ENCODE peak calls at places on chromosomes 4 and X, in eight cellular contexts. K is AG08395; W is progenitor cell of endocrine pancreas; U is GM23248; S is NCI-H1417; M is activated T-cell treated with anti-CD3 and anti-CD28 coated beads, Interleukin-2, amount 50 U/mL, for 4 hours; T is AG09309; O is posterior cingulate gyrus. C is an unnamed sample.
A peak's percentile ranks its signal among the peaks of the same experiment; 100 is the strongest.

GRCh38 chr4:27005512-27006246 is 145.0 kb downstream of the STIM2 start:
- DNase-seq in K (peak; percentile 56), W (no peak), U (peak; percentile 90), S (no peak), M (no peak), T (peak; percentile 16), O (no peak), C (no peak)

GRCh38 chrX:17535229-17535628 is 160.2 kb downstream of the NHS start:
- DNase-seq in K (peak; percentile 29), W (no peak), U (peak; percentile 29), S (peak; percentile 15), M (peak; percentile 15), T (no peak), O (peak; percentile 9), C (peak; percentile 10)

GRCh38 chr4:107255114-107255513 is 219.0 kb upstream of the DKK2 start:
- DNase-seq in K (no peak), W (no peak), U (peak; percentile 21), S (no peak), M (no peak), T (no peak), O (no peak), C (no peak)

GRCh38 chr4:183906736-183907651 is 1.9 kb downstream of the STOX2 start:
- DNase-seq in K (no peak), W (peak; percentile 12), U (peak; percentile 2), S (no peak), M (no peak), T (no peak), O (peak; percentile 60), C (no peak)

GRCh38 chrX:3175659-3176438 is 134.6 kb downstream of the ARSF start:
- DNase-seq in K (peak; percentile 48), W (no peak), U (peak; percentile 68), S (no peak), M (no peak), T (no peak), O (no peak), C (no peak)

GRCh38 chrX:93673056-93673868 is at the start of gene NAP1L3:
- DNase-seq in K (peak; percentile 62), W (peak; percentile 64), U (peak; percentile 84), S (peak; percentile 90), M (peak; percentile 47), T (peak; percentile 39), O (peak; percentile 72), C (peak; percentile 33)

GRCh38 chr4:8024073-8024786 is 84.6 kb upstream of the AFAP1 start:
- DNase-seq in K (no peak), W (no peak), U (no peak), S (no peak), M (no peak), T (no peak), O (no peak), C (no peak)

GRCh38 chr4:1014395-1015167 is 3.2 kb downstream of the FGFRL1 start:
- DNase-seq in K (no peak), W (no peak), U (no peak), S (no peak), M (no peak), T (no peak), O (peak; percentile 86), C (no peak)

GRCh38 chr4:16857425-16857824 is 41.0 kb downstream of the LDB2 start:
- DNase-seq in K (no peak), W (no peak), U (no peak), S (no peak), M (no peak), T (no peak), O (no peak), C (no peak)

GRCh38 chr4:54316139-54316538 is 87.0 kb downstream of the PDGFRA start:
- DNase-seq in K (no peak), W (no peak), U (no peak), S (no peak), M (no peak), T (no peak), O (no peak), C (no peak)

GRCh38 chrX:15269618-15270521 is at the start of gene ASB9:
- DNase-seq in K (peak; percentile 60), W (peak; percentile 16), U (peak; percentile 74), S (peak; percentile 52), M (no peak), T (peak; percentile 10), O (no peak), C (no peak)

GRCh38 chrX:43958529-43958928 is 14.7 kb downstream of the NDP start:
- DNase-seq in K (peak; percentile 81), W (no peak), U (peak; percentile 73), S (peak; percentile 60), M (no peak), T (peak; percentile 58), O (peak; percentile 31), C (peak; percentile 55)

GRCh38 chr4:25792200-25792791 is 70.5 kb downstream of the SEL1L3 start:
- DNase-seq in K (no peak), W (no peak), U (peak; percentile 23), S (no peak), M (no peak), T (no peak), O (no peak), C (peak; percentile 31)

GRCh38 chr4:174633399-174633798 is 111.1 kb upstream of the HPGD start:
- DNase-seq in K (no peak), W (no peak), U (no peak), S (no peak), M (no peak), T (no peak), O (no peak), C (peak; percentile 26)

GRCh38 chrX:69615323-69615722 is 590 bp upstream of the EDA start:
- DNase-seq in K (no peak), W (no peak), U (no peak), S (no peak), M (no peak), T (no peak), O (peak; percentile 8), C (no peak)

GRCh38 chr4:174317531-174317930 is 33.8 kb downstream of the CEP44 start:
- DNase-seq in K (no peak), W (no peak), U (peak; percentile 5), S (no peak), M (no peak), T (no peak), O (no peak), C (no peak)

GRCh38 chr4:15883611-15884243 is 54.8 kb downstream of the FGFBP1 start:
- DNase-seq in K (no peak), W (no peak), U (no peak), S (no peak), M (no peak), T (no peak), O (no peak), C (no peak)

GRCh38 chr4:10157478-10158354 is 41.1 kb upstream of the WDR1 start:
- DNase-seq in K (peak; percentile 90), W (peak; percentile 36), U (peak; percentile 88), S (peak; percentile 55), M (peak; percentile 18), T (no peak), O (peak; percentile 48), C (peak; percentile 71)

GRCh38 chrX:83169683-83170082 is 338.4 kb upstream of the POU3F4 start:
- DNase-seq in K (no peak), W (no peak), U (no peak), S (no peak), M (no peak), T (no peak), O (no peak), C (no peak)

GRCh38 chr4:7076694-7077082 is 8.8 kb upstream of the GRPEL1 start:
- DNase-seq in K (no peak), W (no peak), U (no peak), S (no peak), M (no peak), T (no peak), O (no peak), C (no peak)

GRCh38 chrX:111352424-111352823 is 59.6 kb downstream of the DCX start:
- DNase-seq in K (no peak), W (no peak), U (peak; percentile 1), S (no peak), M (no peak), T (no peak), O (no peak), C (no peak)

GRCh38 chr4:8061145-8061544 is 97.5 kb downstream of the ABLIM2 start:
- DNase-seq in K (no peak), W (no peak), U (no peak), S (no peak), M (no peak), T (no peak), O (no peak), C (no peak)

GRCh38 chr4:1720163-1720983 is 750 bp downstream of the TMEM129 start:
- DNase-seq in K (peak; percentile 40), W (peak; percentile 39), U (peak; percentile 77), S (peak; percentile 74), M (peak; percentile 27), T (no peak), O (peak; percentile 43), C (peak; percentile 77)

GRCh38 chrX:30593435-30594200 is 16.1 kb upstream of the TASL start:
- DNase-seq in K (no peak), W (no peak), U (no peak), S (no peak), M (no peak), T (no peak), O (no peak), C (no peak)

GRCh38 chrX:154441984-154442707 is 1.8 kb upstream of the FAM50A start:
- DNase-seq in K (no peak), W (no peak), U (no peak), S (no peak), M (no peak), T (no peak), O (no peak), C (no peak)

GRCh38 chr4:156291317-156291716 is 337.7 kb upstream of the CTSO start:
- DNase-seq in K (peak; percentile 15), W (no peak), U (peak; percentile 63), S (no peak), M (no peak), T (peak; percentile 24), O (no peak), C (no peak)

GRCh38 chr4:19382993-19383392 is 868.7 kb upstream of the SLIT2 start:
- DNase-seq in K (peak; percentile 31), W (no peak), U (peak; percentile 86), S (no peak), M (no peak), T (peak; percentile 71), O (no peak), C (no peak)

GRCh38 chr4:40626183-40626990 is 3.3 kb downstream of the RBM47 start:
- DNase-seq in K (no peak), W (no peak), U (peak; percentile 12), S (no peak), M (no peak), T (no peak), O (no peak), C (no peak)

GRCh38 chr4:100168521-100168920 is 21.7 kb downstream of the DDIT4L start:
- DNase-seq in K (peak; percentile 80), W (no peak), U (peak; percentile 71), S (no peak), M (no peak), T (no peak), O (no peak), C (no peak)

GRCh38 chr4:159487284-159487747 is 384.4 kb downstream of the RAPGEF2 start:
- DNase-seq in K (peak; percentile 77), W (peak; percentile 27), U (peak; percentile 74), S (peak; percentile 47), M (no peak), T (peak; percentile 53), O (peak; percentile 52), C (peak; percentile 63)

GRCh38 chr4:28469387-28469786 is 1608.7 kb downstream of the STIM2 start:
- DNase-seq in K (no peak), W (no peak), U (no peak), S (no peak), M (no peak), T (no peak), O (no peak), C (no peak)

GRCh38 chrX:105701310-105702052 is 120.9 kb upstream of the NRK start:
- DNase-seq in K (peak; percentile 3), W (no peak), U (no peak), S (no peak), M (no peak), T (no peak), O (no peak), C (no peak)